ENCODE peak calls at places on chromosomes 11 and 22, in nine cellular contexts. J, U, S, K, Z, C, E, F and W are unnamed samples.

GRCh38 chr22:40396882-40397281 is 26.5 kb downstream of the SGSM3 start:
- DNase-seq in J (peak), U (peak), S (no peak), K (peak), Z (no peak), C (no peak), E (no peak), F (no peak), W (no peak)

GRCh38 chr22:37203354-37204044 is 8.8 kb downstream of the SSTR3 start:
- DNase-seq in J (no peak), U (no peak), S (no peak), K (no peak), Z (no peak), C (no peak), E (no peak), F (no peak), W (peak)

GRCh38 chr11:103433380-103433779 is 324.2 kb downstream of the DYNC2H1 start:
- DNase-seq in J (peak), U (peak), S (no peak), K (peak), Z (no peak), C (no peak), E (no peak), F (no peak), W (no peak)

GRCh38 chr11:73312806-73313403 is 4.8 kb downstream of the ARHGEF17 start:
- DNase-seq in J (peak), U (no peak), S (no peak), K (peak), Z (no peak), C (no peak), E (no peak), F (no peak), W (no peak)

GRCh38 chr11:66981976-66982578 is 7.0 kb downstream of the C11orf86 start:
- DNase-seq in J (peak), U (no peak), S (no peak), K (peak), Z (peak), C (peak), E (no peak), F (peak), W (peak)

GRCh38 chr11:75463106-75463774 is 30.2 kb upstream of the KLHL35 start:
- DNase-seq in J (no peak), U (no peak), S (no peak), K (no peak), Z (no peak), C (no peak), E (no peak), F (no peak), W (no peak)

GRCh38 chr11:30210357-30210756 is 20.5 kb upstream of the FSHB start:
- DNase-seq in J (no peak), U (no peak), S (no peak), K (no peak), Z (no peak), C (no peak), E (no peak), F (no peak), W (no peak)

GRCh38 chr22:48902001-48902869 is 925.4 kb downstream of the BRD1 start:
- DNase-seq in J (no peak), U (no peak), S (no peak), K (no peak), Z (no peak), C (no peak), E (no peak), F (peak), W (no peak)

GRCh38 chr11:79227732-79228416 is 213.0 kb downstream of the TENM4 start:
- DNase-seq in J (no peak), U (no peak), S (no peak), K (no peak), Z (no peak), C (no peak), E (no peak), F (no peak), W (no peak)

GRCh38 chr22:49735411-49736311 is 92.0 kb downstream of the BRD1 start:
- DNase-seq in J (no peak), U (no peak), S (no peak), K (no peak), Z (no peak), C (no peak), E (no peak), F (no peak), W (peak)

GRCh38 chr11:126352934-126353801 is 2.3 kb upstream of the ST3GAL4 start:
- DNase-seq in J (peak), U (peak), S (no peak), K (peak), Z (no peak), C (peak), E (no peak), F (no peak), W (no peak)

GRCh38 chr22:47284822-47285221 is 522.4 kb downstream of the TBC1D22A start:
- DNase-seq in J (no peak), U (no peak), S (no peak), K (no peak), Z (no peak), C (no peak), E (no peak), F (no peak), W (no peak)

GRCh38 chr22:48284671-48285070 is 1522.2 kb downstream of the TBC1D22A start:
- DNase-seq in J (no peak), U (no peak), S (no peak), K (no peak), Z (no peak), C (no peak), E (no peak), F (no peak), W (no peak)

GRCh38 chr11:6608726-6609501 is 3.1 kb downstream of the TAF10 start:
- DNase-seq in J (no peak), U (no peak), S (no peak), K (no peak), Z (no peak), C (no peak), E (no peak), F (no peak), W (no peak)

GRCh38 chr22:30313527-30314385 is 13.0 kb downstream of the TBC1D10A start:
- DNase-seq in J (no peak), U (no peak), S (no peak), K (no peak), Z (no peak), C (no peak), E (no peak), F (no peak), W (no peak)

GRCh38 chr22:36327922-36328551 is 59.7 kb downstream of the MYH9 start:
- DNase-seq in J (peak), U (no peak), S (no peak), K (peak), Z (no peak), C (no peak), E (no peak), F (peak), W (peak)